ENCODE peak calls at places on chromosomes 6 and 20, in nine cellular contexts. B, I, N, L, S, J, W, V and O are unnamed samples.

GRCh38 chr6:91476000-91476399 is 889.1 kb upstream of the MAP3K7 start:
- DNase-seq in S (no peak), N (no peak), L (no peak), J (peak), W (no peak), V (peak), B (no peak), I (peak), O (no peak)

GRCh38 chr6:105965042-105965760 is 120.9 kb upstream of the PRDM1 start:
- DNase-seq in L (no peak), B (no peak), N (no peak), V (no peak), J (no peak), S (no peak), I (no peak), W (no peak), O (no peak)

GRCh38 chr6:1832844-1833787 is 223.4 kb downstream of the FOXC1 start:
- DNase-seq in B (no peak), N (no peak), I (peak), V (no peak), J (peak), W (no peak), L (no peak), S (peak), O (no peak)

GRCh38 chr6:163998496-163998895 is 584.0 kb downstream of the QKI start:
- DNase-seq in S (no peak), N (no peak), J (no peak), W (no peak), I (peak), B (no peak), V (no peak), L (no peak), O (no peak)

GRCh38 chr20:52552181-52552872 is 360.7 kb upstream of the ZFP64 start:
- DNase-seq in I (peak), S (no peak), W (no peak), L (no peak), J (no peak), N (no peak), B (no peak), V (no peak), O (no peak)

GRCh38 chr6:164795091-164795490 is 514.3 kb downstream of the C6orf118 start:
- DNase-seq in W (no peak), L (no peak), I (no peak), B (no peak), S (no peak), V (no peak), J (no peak), N (no peak), O (no peak)

GRCh38 chr20:39089029-39089428 is 126.9 kb downstream of the DHX35 start:
- DNase-seq in B (no peak), S (no peak), N (no peak), W (no peak), I (no peak), L (no peak), V (no peak), J (no peak), O (no peak)

GRCh38 chr6:331622-332521 is 39.6 kb downstream of the DUSP22 start:
- DNase-seq in J (peak), W (no peak), S (no peak), N (peak), B (no peak), L (no peak), I (no peak), V (peak), O (no peak)

GRCh38 chr20:59086923-59087322 is 44.3 kb upstream of the PRELID3B start:
- DNase-seq in N (no peak), B (no peak), W (no peak), S (no peak), L (no peak), J (no peak), I (no peak), V (no peak), O (no peak)

GRCh38 chr6:154791561-154792317 is 58.5 kb downstream of the SCAF8 start:
- DNase-seq in V (no peak), W (no peak), N (no peak), B (no peak), I (no peak), L (no peak), J (no peak), S (no peak), O (no peak)

GRCh38 chr6:16001158-16001557 is 127.7 kb upstream of the MYLIP start:
- DNase-seq in B (no peak), J (no peak), V (no peak), L (no peak), N (no peak), W (no peak), I (no peak), S (no peak), O (no peak)

GRCh38 chr20:62377615-62378085 is 9.3 kb upstream of the RPS21 start:
- DNase-seq in V (no peak), L (no peak), W (no peak), N (peak), B (peak), I (no peak), J (no peak), S (peak), O (no peak)

GRCh38 chr6:130778946-130779657 is 48.1 kb upstream of the SMLR1 start:
- DNase-seq in W (no peak), N (no peak), S (no peak), V (no peak), B (no peak), I (peak), J (peak), L (no peak), O (no peak)

GRCh38 chr6:31899882-31900722 is 1.8 kb downstream of the ZBTB12 start:
- DNase-seq in J (no peak), I (no peak), V (no peak), L (no peak), S (no peak), N (no peak), W (no peak), B (no peak), O (no peak)

GRCh38 chr20:45489083-45489531 is 19.6 kb downstream of the WFDC2 start:
- DNase-seq in V (no peak), S (no peak), B (no peak), N (no peak), L (no peak), J (no peak), I (peak), W (no peak), O (no peak)

GRCh38 chr6:111642463-111643158 is 36.9 kb upstream of the TRAF3IP2 start:
- DNase-seq in N (peak), I (peak), S (peak), B (no peak), W (peak), L (no peak), J (peak), V (peak), O (peak)

GRCh38 chr20:17625246-17626051 is 55.6 kb downstream of the DSTN start:
- DNase-seq in J (no peak), L (no peak), N (peak), S (no peak), W (no peak), B (no peak), V (no peak), I (no peak), O (no peak)

GRCh38 chr20:44629542-44629941 is 22.0 kb downstream of the ADA start:
- DNase-seq in J (no peak), N (no peak), B (peak), W (no peak), L (no peak), I (no peak), V (no peak), S (no peak), O (peak)

GRCh38 chr6:128710305-128710704 is 172.6 kb upstream of the LAMA2 start:
- DNase-seq in J (no peak), L (no peak), V (no peak), W (no peak), N (no peak), B (no peak), I (peak), S (no peak), O (no peak)